ENCODE peak calls at places on chromosome 2, in six cellular contexts. V is K562, Z is H1, I is GM12891, U is HepG2, N is GM12878. X is an unnamed sample.

GRCh38 chr2:28445448-28446258 is 50.2 kb upstream of the PLB1 start:
- DNase-seq in I (no peak), Z (no peak), U (no peak), N (no peak), V (peak; percentile 20), X (no peak)

GRCh38 chr2:126901459-126901858 is 2.8 kb downstream of the TEX51 start:
- DNase-seq in U (no peak), Z (no peak), I (no peak), V (no peak), N (no peak), X (no peak)

GRCh38 chr2:16861154-16861929 is 195.7 kb upstream of the CYRIA start:
- DNase-seq in Z (no peak), U (no peak), N (no peak), I (no peak), V (no peak), X (no peak)

GRCh38 chr2:172333626-172334330 is 93.6 kb upstream of the ITGA6 start:
- DNase-seq in N (no peak), I (no peak), Z (no peak), U (no peak), V (no peak), X (no peak)

GRCh38 chr2:64799592-64800252 is 146.0 kb upstream of the SERTAD2 start:
- DNase-seq in N (no peak), I (no peak), Z (no peak), U (no peak), V (no peak), X (no peak)

GRCh38 chr2:240921319-240922233 is 15.4 kb downstream of the CROCC2 start:
- DNase-seq in I (no peak), U (no peak), N (no peak), Z (peak; percentile 42), V (no peak), X (no peak)

GRCh38 chr2:147008481-147008880 is 836.3 kb upstream of the ACVR2A start:
- DNase-seq in V (no peak), Z (no peak), I (no peak), U (no peak), N (no peak), X (no peak)

GRCh38 chr2:147181351-147182029 is 663.3 kb upstream of the ACVR2A start:
- DNase-seq in Z (no peak), I (no peak), U (no peak), N (peak; percentile 59), V (no peak), X (no peak)

GRCh38 chr2:11092693-11093335 is 62.5 kb upstream of the SLC66A3 start:
- DNase-seq in I (no peak), Z (no peak), U (no peak), V (no peak), N (no peak), X (no peak)

GRCh38 chr2:19027621-19028020 is 330.8 kb downstream of the OSR1 start:
- DNase-seq in I (no peak), Z (no peak), V (no peak), N (no peak), U (no peak), X (no peak)

GRCh38 chr2:25618676-25619075 is 54.7 kb downstream of the DTNB start:
- DNase-seq in U (peak; percentile 84), I (no peak), Z (no peak), V (no peak), N (no peak), X (no peak)

DNA sequence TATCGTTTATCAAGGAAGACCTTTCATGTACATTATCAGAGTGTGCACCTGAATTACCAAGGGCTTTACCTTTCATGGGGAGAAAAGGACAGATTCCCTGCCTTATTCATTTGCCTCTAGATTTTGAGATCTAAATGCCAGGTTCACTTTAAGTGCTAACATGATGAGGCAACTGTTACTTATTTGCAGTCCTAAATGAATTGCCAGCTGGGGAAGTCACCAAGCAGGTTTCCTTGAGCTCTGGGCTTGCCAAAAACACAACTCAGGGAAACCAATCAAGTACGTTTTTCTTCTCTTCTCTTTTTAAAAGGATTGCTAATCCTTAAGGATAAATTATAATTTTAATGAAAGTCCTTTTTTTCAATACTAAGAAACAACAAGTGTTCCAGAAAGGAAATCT is 70.6 kb downstream of the RTN4 start:
- DNase-seq in V (no peak), Z (no peak), U (no peak), N (no peak), I (no peak), X (no peak)
- TF ChIP-seq TAF1 in V (no peak), Z (no peak), U (no peak), N (no peak), I (no peak), X (no peak)

GRCh38 chr2:201120500-201120899 is 4.5 kb downstream of the CFLAR start:
- DNase-seq in N (no peak), U (no peak), V (no peak), I (no peak), Z (no peak), X (no peak)

GRCh38 chr2:201118121-201118956 is 2.4 kb downstream of the CFLAR start:
- DNase-seq in U (peak; percentile 88), V (peak; percentile 52), I (no peak), N (no peak), Z (peak; percentile 52), X (peak; percentile 43)

GRCh38 chr2:201126308-201127127 is 10.6 kb downstream of the CFLAR start:
- DNase-seq in U (no peak), V (no peak), I (no peak), N (no peak), Z (no peak), X (no peak)

GRCh38 chr2:201118957-201119848 is 3.2 kb downstream of the CFLAR start:
- DNase-seq in N (no peak), V (no peak), Z (no peak), U (no peak), I (no peak), X (no peak)

GRCh38 chr2:201122276-201122675 is 6.3 kb downstream of the CFLAR start:
- DNase-seq in U (no peak), V (peak; percentile 28), N (no peak), I (no peak), Z (no peak), X (no peak)
- TF ChIP-seq POLR2A in U (no peak), V (no peak), N (no peak), I (no peak), Z (no peak), X (no peak)

DNA sequence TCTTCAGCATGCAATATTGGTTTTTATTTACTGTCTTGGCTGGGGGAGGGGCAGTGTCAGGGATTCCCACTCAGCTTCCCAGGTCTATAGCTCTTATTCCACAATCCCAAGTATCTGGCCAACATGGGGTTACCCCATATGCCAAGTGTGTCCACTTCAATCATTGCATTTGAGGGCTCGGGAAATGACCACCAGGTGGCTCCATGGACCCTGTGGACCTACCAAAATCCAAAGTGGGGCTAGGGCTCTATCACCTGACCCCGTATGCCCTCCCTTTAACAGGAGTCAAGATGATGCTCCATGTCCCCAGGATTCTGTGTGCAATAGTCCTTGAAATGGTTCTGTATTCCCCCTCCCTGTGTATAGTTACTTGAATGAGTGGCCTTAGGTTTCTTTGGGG is 12.1 kb upstream of the TRAF3IP1 start:
- DNase-seq in Z (no peak), I (no peak), N (no peak), V (peak; percentile 43), U (no peak), X (no peak)
- TF ChIP-seq POLR2AphosphoS5 in Z (no peak), I (no peak), N (no peak), V (no peak), U (no peak), X (no peak)

DNA sequence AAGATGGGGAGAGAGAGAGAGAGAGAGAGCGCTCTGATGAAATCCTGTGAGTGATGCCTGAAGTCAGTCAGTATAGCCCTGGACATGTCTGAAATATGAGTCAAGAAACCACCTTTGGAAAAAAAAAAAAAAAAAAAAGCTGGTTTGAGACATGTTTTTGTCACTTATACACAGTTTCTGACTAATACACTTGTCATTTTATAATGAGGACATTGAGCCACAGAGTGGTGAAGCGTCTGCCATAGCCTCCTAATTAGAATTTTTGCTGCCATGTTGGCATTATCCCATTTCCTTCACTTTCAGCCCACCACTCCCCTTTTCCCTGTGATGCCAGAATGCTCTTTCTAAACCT is 15.7 kb upstream of the MYO3B start:
- DNase-seq in V (no peak), Z (no peak), I (no peak), N (no peak), U (no peak), X (no peak)
- TF ChIP-seq TAF1 in V (no peak), Z (no peak), I (no peak), N (no peak), U (no peak), X (no peak)

GRCh38 chr2:219597552-219598307 is at the start of gene STK11IP:
- DNase-seq in U (peak; percentile 99), Z (peak; percentile 96), I (peak; percentile 93), V (peak; percentile 95), N (peak; percentile 84), X (peak; percentile 94)
- TF ChIP-seq POLR2A in U (peak; percentile 96), Z (peak; percentile 94), I (peak; percentile 84), V (peak; percentile 90), N (peak; percentile 97), X (peak; percentile 88)

GRCh38 chr2:85987266-85988178 is 98.7 kb upstream of the ST3GAL5 start:
- DNase-seq in N (no peak), U (no peak), I (no peak), Z (no peak), V (no peak), X (no peak)

GRCh38 chr2:85990084-85990483 is 101.3 kb upstream of the ST3GAL5 start:
- DNase-seq in Z (peak; percentile 22), U (no peak), I (no peak), V (no peak), N (no peak), X (no peak)

GRCh38 chr2:85988914-85989270 is 100.1 kb upstream of the ST3GAL5 start:
- DNase-seq in V (no peak), U (no peak), Z (no peak), N (no peak), I (no peak), X (no peak)

GRCh38 chr2:85989288-85989865 is 100.6 kb upstream of the ST3GAL5 start:
- DNase-seq in Z (no peak), U (no peak), V (no peak), I (no peak), N (no peak), X (no peak)

GRCh38 chr2:85988210-85988913 is 99.6 kb upstream of the ST3GAL5 start:
- DNase-seq in I (no peak), V (no peak), N (no peak), Z (no peak), U (no peak), X (no peak)
- TF ChIP-seq POLR2AphosphoS5 in I (no peak), V (no peak), N (no peak), Z (no peak), U (no peak), X (no peak)

DNA sequence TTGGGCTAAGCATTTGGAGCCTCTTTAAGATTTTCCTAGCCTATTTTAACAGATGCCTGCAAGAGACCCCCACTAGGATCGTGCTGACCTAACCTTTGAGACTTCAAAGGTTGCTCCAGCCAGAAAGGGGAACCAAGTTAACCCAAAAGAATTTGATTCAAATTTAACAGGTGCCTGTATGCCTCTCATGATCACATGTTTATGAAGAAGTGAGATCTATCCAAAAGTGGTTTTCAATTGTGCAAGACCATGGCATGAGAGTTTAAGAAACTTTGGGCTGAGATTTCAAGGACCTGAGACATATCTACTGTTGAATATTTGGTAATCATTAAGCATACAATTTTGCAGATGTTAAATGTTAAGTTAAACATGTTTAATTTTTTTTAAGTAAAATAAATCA is 1.3 kb upstream of the RSAD2 start:
- DNase-seq in N (no peak), V (no peak), U (no peak), I (no peak), Z (no peak), X (no peak)
- TF ChIP-seq TAF1 in N (no peak), V (no peak), U (no peak), I (no peak), Z (no peak), X (no peak)